ENCODE peak calls at places on chromosome 22, in four cellular contexts. F is bronchial epithelial cell; E is CD8-positive, alpha-beta T cell; A is choroid plexus epithelial cell. Y is an unnamed sample.

GRCh38 chr22:37626144-37626543 is 13.3 kb upstream of the SH3BP1 start:
- DNase-seq in F (no peak), E (no peak), A (peak; percentile 87), Y (peak; percentile 51)

GRCh38 chr22:49677495-49677889 is 150.2 kb downstream of the BRD1 start:
- DNase-seq in F (no peak), A (no peak), E (no peak), Y (no peak)

GRCh38 chr22:42939451-42939881 is 75.5 kb downstream of the PACSIN2 start:
- DNase-seq in A (no peak), E (no peak), F (peak; percentile 46), Y (no peak)

GRCh38 chr22:49499433-49500075 is 328.1 kb downstream of the BRD1 start:
- DNase-seq in A (no peak), E (no peak), F (no peak), Y (no peak)

GRCh38 chr22:48492371-48493320 is 1335.0 kb downstream of the BRD1 start:
- DNase-seq in F (peak; percentile 46), E (no peak), A (peak; percentile 85), Y (peak; percentile 59)

GRCh38 chr22:50423956-50424355 is 50.9 kb downstream of the SBF1 start:
- DNase-seq in E (no peak), A (no peak), F (no peak), Y (no peak)

GRCh38 chr22:38760477-38761201 is 4.8 kb upstream of the SUN2 start:
- DNase-seq in F (no peak), E (no peak), A (peak; percentile 58), Y (peak; percentile 69)

GRCh38 chr22:33582822-33583400 is 337.4 kb downstream of the LARGE1 start:
- DNase-seq in F (no peak), A (no peak), E (no peak), Y (no peak)

GRCh38 chr22:46042786-46043185 is 65.8 kb upstream of the WNT7B start:
- DNase-seq in E (no peak), F (no peak), A (no peak), Y (peak; percentile 34)

GRCh38 chr22:22704156-22704946 is 59.9 kb downstream of the GGTLC2 start:
- DNase-seq in E (no peak), A (no peak), F (no peak), Y (no peak)

GRCh38 chr22:45254789-45255261 is 14.1 kb upstream of the KIAA0930 start:
- DNase-seq in F (no peak), E (no peak), A (no peak), Y (no peak)

GRCh38 chr22:35489225-35489624 is 51.4 kb upstream of the RASD2 start:
- DNase-seq in A (no peak), E (no peak), F (peak; percentile 57), Y (no peak)

GRCh38 chr22:41909290-41910049 is 5.4 kb downstream of the SHISA8 start:
- DNase-seq in A (no peak), E (no peak), F (no peak), Y (no peak)

GRCh38 chr22:44215287-44215686 is 34.6 kb downstream of the PARVG start:
- DNase-seq in F (no peak), A (no peak), E (no peak), Y (no peak)

GRCh38 chr22:49638001-49638400 is 189.7 kb downstream of the BRD1 start:
- DNase-seq in E (no peak), F (no peak), A (no peak), Y (no peak)

GRCh38 chr22:23066200-23067022 is 3.9 kb upstream of the GNAZ start:
- DNase-seq in F (no peak), A (no peak), E (peak; percentile 1), Y (no peak)

GRCh38 chr22:35258144-35258988 is 1.1 kb downstream of the HMGXB4 start:
- DNase-seq in F (peak; percentile 21), E (no peak), A (peak; percentile 44), Y (peak; percentile 24)

GRCh38 chr22:21815958-21816357 is 51.5 kb downstream of the MAPK1 start:
- DNase-seq in E (no peak), F (no peak), A (no peak), Y (no peak)

GRCh38 chr22:39530692-39531331 is 1.7 kb downstream of the RPS19BP1 start:
- DNase-seq in A (peak; percentile 74), E (no peak), F (peak; percentile 47), Y (peak; percentile 56)

GRCh38 chr22:39518996-39519680 is 1.2 kb upstream of the ATF4 start:
- DNase-seq in E (no peak), A (peak; percentile 61), F (no peak), Y (peak; percentile 57)

GRCh38 chr22:30325724-30326703 is 727 bp downstream of the TBC1D10A start:
- DNase-seq in A (no peak), E (no peak), F (no peak), Y (no peak)

GRCh38 chr22:38032681-38033521 is 24.3 kb upstream of the PICK1 start:
- DNase-seq in E (no peak), A (peak; percentile 85), F (peak; percentile 44), Y (peak; percentile 96)

GRCh38 chr22:48940988-48941902 is 886.4 kb downstream of the BRD1 start:
- DNase-seq in A (no peak), E (no peak), F (no peak), Y (no peak)

GRCh38 chr22:49852898-49853894 is at the start of gene ZBED4:
- DNase-seq in E (peak; percentile 99), A (peak; percentile 96), F (peak; percentile 84), Y (peak; percentile 94)

GRCh38 chr22:20033045-20033706 is 12.3 kb downstream of the TANGO2 start:
- DNase-seq in F (no peak), A (no peak), E (no peak), Y (no peak)

GRCh38 chr22:38262051-38262795 is 10.6 kb downstream of the TMEM184B start:
- DNase-seq in F (peak; percentile 70), A (peak; percentile 45), E (peak; percentile 44), Y (peak; percentile 70)

GRCh38 chr22:33350961-33351360 is 292.8 kb upstream of the SYN3 start:
- DNase-seq in A (no peak), F (peak; percentile 87), E (no peak), Y (no peak)

GRCh38 chr22:38744981-38745380 is 10.8 kb downstream of the SUN2 start:
- DNase-seq in E (no peak), A (no peak), F (no peak), Y (peak; percentile 50)

GRCh38 chr22:44369241-44369652 is 56.5 kb upstream of the SHISAL1 start:
- DNase-seq in E (no peak), A (no peak), F (no peak), Y (no peak)

DNA sequence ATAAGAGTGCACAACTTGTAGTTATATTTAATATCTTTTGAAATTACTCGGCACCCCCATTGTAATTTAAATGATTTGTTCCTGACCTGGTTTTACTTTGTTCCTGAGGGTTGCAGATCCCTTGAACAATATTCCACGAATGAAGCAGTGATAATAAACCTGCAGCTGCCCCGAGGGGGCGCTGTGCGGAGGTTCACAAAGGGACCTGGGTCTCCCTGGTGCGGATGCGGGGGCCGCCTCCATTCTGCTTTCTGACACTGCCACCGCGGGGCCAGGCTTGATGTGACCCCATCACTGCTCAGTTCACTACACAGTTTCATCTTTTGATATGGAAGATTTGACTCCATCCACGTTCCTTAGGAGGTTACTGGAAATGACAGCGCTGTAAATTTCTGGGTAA is 62.9 kb upstream of the PRODH start:
- DNase-seq in E (no peak), F (no peak), A (no peak), Y (no peak)
- TF ChIP-seq CTCF in E (no peak), F (peak; percentile 22), A (peak; percentile 40), Y (peak; percentile 28)

DNA sequence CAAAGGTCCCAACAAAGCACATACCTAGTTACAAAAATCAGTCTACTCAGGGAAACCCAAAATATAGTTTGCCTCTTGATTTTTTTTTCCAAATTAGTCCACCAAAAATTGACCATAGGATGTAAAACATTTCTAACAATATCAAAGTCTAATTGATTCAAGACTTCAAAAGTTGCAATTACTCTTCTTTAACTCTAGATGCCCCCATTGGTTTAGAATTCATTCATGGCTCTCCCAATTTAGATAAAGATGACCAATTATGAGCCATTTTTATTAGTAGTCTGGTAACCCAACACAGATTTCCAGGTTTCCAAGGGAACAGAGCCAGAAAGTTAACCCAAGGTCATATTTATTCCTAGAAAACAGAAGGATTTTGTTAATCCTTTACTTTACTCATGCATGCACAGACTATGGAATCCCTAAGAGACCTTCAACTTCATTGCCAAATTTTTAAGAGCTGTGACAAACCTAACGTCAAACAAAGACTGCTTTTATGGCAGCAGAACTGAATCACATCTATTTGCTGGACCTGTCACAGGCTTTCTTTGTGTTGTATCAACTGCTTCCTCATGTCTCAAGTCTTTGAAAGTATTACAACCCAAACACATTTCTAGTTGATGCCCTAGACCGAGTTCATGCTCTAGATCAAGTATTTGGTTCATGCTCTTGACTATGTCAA is 55.3 kb downstream of the C22orf42 start:
- DNase-seq in F (peak; percentile 35), A (peak; percentile 44), E (no peak), Y (peak; percentile 27)
- TF ChIP-seq CTCF in F (peak; percentile 28), A (peak; percentile 51), E (peak; percentile 71), Y (peak; percentile 38)

GRCh38 chr22:28477556-28477955 is 202.1 kb downstream of the TTC28 start:
- DNase-seq in E (no peak), A (no peak), F (peak; percentile 81), Y (no peak)
- TF ChIP-seq CTCF in E (no peak), A (no peak), F (no peak), Y (no peak)

DNA sequence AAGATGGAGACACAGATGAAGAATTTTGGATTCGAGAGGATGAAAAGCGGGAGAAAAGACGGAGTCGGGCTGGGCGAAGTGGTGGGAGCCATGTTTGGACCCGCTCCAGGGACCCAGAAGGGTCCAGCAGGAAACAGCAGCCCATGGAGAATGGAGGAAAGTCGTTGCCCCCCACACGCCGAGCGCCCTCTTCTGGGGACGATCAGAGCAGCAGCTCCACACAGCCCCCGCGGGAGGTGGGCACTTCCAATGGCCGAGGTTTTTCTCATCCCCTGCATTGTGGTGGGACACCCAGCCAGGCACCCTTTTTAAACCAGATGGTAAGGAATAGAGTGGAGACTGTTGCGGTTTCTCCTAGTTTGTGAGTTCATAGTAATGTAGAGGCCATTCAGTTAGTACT is 22.8 kb upstream of the SLC25A18 start:
- DNase-seq in F (no peak), E (no peak), A (no peak), Y (no peak)
- TF ChIP-seq CTCF in F (no peak), E (no peak), A (no peak), Y (no peak)